ENCODE peak calls at places on chromosomes 4 and X, in six cellular contexts. U is AG04450, D is activated T-cell treated with anti-CD3 and anti-CD28 coated beads for 1 hour, X is SIG-M5, V is stomach, H is AG08395. K is an unnamed sample.

GRCh38 chr4:3531306-3531886 is 826 bp downstream of the LRPAP1 start:
- DNase-seq in U (no peak), D (no peak), X (no peak), V (no peak), H (no peak), K (no peak)

GRCh38 chr4:80462537-80463207 is 127.1 kb downstream of the CFAP299 start:
- DNase-seq in U (no peak), D (no peak), X (no peak), V (no peak), H (no peak), K (no peak)

GRCh38 chrX:133415276-133416105 is at the start of gene GPC4:
- DNase-seq in U (no peak), D (no peak), X (no peak), V (peak; percentile 70), H (peak; percentile 58), K (no peak)

GRCh38 chr4:2007804-2008670 is 737 bp downstream of the NELFA start:
- DNase-seq in U (no peak), D (no peak), X (no peak), V (no peak), H (no peak), K (no peak)

GRCh38 chr4:129822708-129823504 is 727.0 kb downstream of the C4orf33 start:
- DNase-seq in U (no peak), D (no peak), X (no peak), V (no peak), H (no peak), K (no peak)

GRCh38 chrX:18701621-18702361 is 5.7 kb upstream of the PPEF1 start:
- DNase-seq in U (no peak), D (no peak), X (no peak), V (peak; percentile 85), H (no peak), K (no peak)

GRCh38 chrX:71056857-71057256 is 11.3 kb downstream of the SNX12 start:
- DNase-seq in U (no peak), D (no peak), X (no peak), V (no peak), H (peak; percentile 25), K (no peak)

GRCh38 chr4:62913065-62913464 is 1496.2 kb downstream of the TECRL start:
- DNase-seq in U (no peak), D (no peak), X (no peak), V (no peak), H (no peak), K (no peak)

GRCh38 chr4:140004580-140005314 is 149.2 kb downstream of the MAML3 start:
- DNase-seq in U (no peak), D (no peak), X (no peak), V (peak; percentile 49), H (peak; percentile 76), K (peak; percentile 3)

GRCh38 chrX:107610667-107611066 is 17.6 kb upstream of the PRPS1 start:
- DNase-seq in U (no peak), D (no peak), X (no peak), V (no peak), H (no peak), K (no peak)

GRCh38 chrX:30597258-30598012 is 19.9 kb upstream of the TASL start:
- DNase-seq in U (no peak), D (no peak), X (peak; percentile 77), V (no peak), H (no peak), K (no peak)

GRCh38 chrX:74537011-74537390 is 77.4 kb downstream of the RLIM start:
- DNase-seq in U (no peak), D (no peak), X (no peak), V (no peak), H (no peak), K (no peak)

GRCh38 chr4:40681600-40682297 is 52.1 kb upstream of the RBM47 start:
- DNase-seq in U (no peak), D (no peak), X (no peak), V (no peak), H (no peak), K (no peak)

GRCh38 chr4:89193828-89194227 is 82.5 kb downstream of the TIGD2 start:
- DNase-seq in U (no peak), D (no peak), X (no peak), V (no peak), H (no peak), K (no peak)

GRCh38 chrX:110733166-110733565 is 62.5 kb downstream of the CHRDL1 start:
- DNase-seq in U (no peak), D (no peak), X (no peak), V (no peak), H (no peak), K (no peak)

GRCh38 chrX:7215842-7216241 is 67.9 kb upstream of the PUDP start:
- DNase-seq in U (no peak), D (no peak), X (no peak), V (no peak), H (peak; percentile 87), K (no peak)

GRCh38 chr4:154731756-154732155 is 12.0 kb upstream of the LRAT start:
- DNase-seq in U (no peak), D (no peak), X (no peak), V (no peak), H (no peak), K (no peak)

GRCh38 chr4:7399433-7400234 is 35.1 kb downstream of the PSAPL1 start:
- DNase-seq in U (no peak), D (no peak), X (no peak), V (peak; percentile 13), H (no peak), K (no peak)

GRCh38 chrX:69285881-69286545 is 120.8 kb upstream of the PJA1 start:
- DNase-seq in U (no peak), D (peak; percentile 49), X (no peak), V (peak; percentile 67), H (peak; percentile 72), K (no peak)

GRCh38 chrX:154374361-154375155 is at the start of gene FLNA:
- DNase-seq in U (no peak), D (no peak), X (no peak), V (peak; percentile 53), H (no peak), K (no peak)

GRCh38 chrX:49876750-49877149 is 2.5 kb upstream of the USP27X start:
- DNase-seq in U (no peak), D (no peak), X (no peak), V (no peak), H (peak; percentile 41), K (peak; percentile 0)

GRCh38 chr4:53141308-53141707 is 224.6 kb downstream of the SCFD2 start:
- DNase-seq in U (no peak), D (no peak), X (no peak), V (no peak), H (no peak), K (no peak)

GRCh38 chr4:39660045-39660444 is 21.4 kb upstream of the SMIM14 start:
- DNase-seq in U (no peak), D (no peak), X (no peak), V (no peak), H (no peak), K (no peak)

GRCh38 chrX:77743720-77744119 is 42.3 kb downstream of the ATRX start:
- DNase-seq in U (no peak), D (no peak), X (no peak), V (no peak), H (no peak), K (no peak)

GRCh38 chr4:157217708-157218107 is 2.8 kb upstream of the GRIA2 start:
- DNase-seq in U (no peak), D (no peak), X (no peak), V (no peak), H (no peak), K (no peak)

GRCh38 chrX:57367649-57368048 is 81.1 kb downstream of the FAAH2 start:
- DNase-seq in U (no peak), D (no peak), X (no peak), V (no peak), H (no peak), K (no peak)

GRCh38 chr4:121072836-121073362 is 564 bp upstream of the NDNF start:
- DNase-seq in U (no peak), D (no peak), X (no peak), V (no peak), H (no peak), K (no peak)

GRCh38 chrX:69501433-69501832 is 2.7 kb upstream of the NALF2 start:
- DNase-seq in U (no peak), D (no peak), X (no peak), V (peak; percentile 47), H (no peak), K (no peak)

GRCh38 chrX:131235768-131236167 is 53.3 kb downstream of the IGSF1 start:
- DNase-seq in U (no peak), D (no peak), X (no peak), V (no peak), H (no peak), K (no peak)

GRCh38 chrX:16606142-16606720 is 43.7 kb upstream of the S100G start:
- DNase-seq in U (no peak), D (no peak), X (no peak), V (no peak), H (no peak), K (no peak)

GRCh38 chr4:127055349-127055748 is 577.4 kb upstream of the INTU start:
- DNase-seq in U (peak; percentile 16), D (no peak), X (no peak), V (no peak), H (no peak), K (no peak)

GRCh38 chr4:15765910-15766703 is 12.0 kb upstream of the CD38 start:
- DNase-seq in U (no peak), D (peak; percentile 9), X (no peak), V (no peak), H (no peak), K (no peak)

GRCh38 chr4:124203613-124204284 is 508.8 kb downstream of the ANKRD50 start:
- DNase-seq in U (peak; percentile 29), D (no peak), X (no peak), V (no peak), H (peak; percentile 11), K (no peak)

GRCh38 chrX:94633237-94633636 is 959.2 kb downstream of the FAM133A start:
- DNase-seq in U (no peak), D (no peak), X (no peak), V (no peak), H (no peak), K (no peak)

GRCh38 chr4:163484906-163485305 is 9.6 kb upstream of the TMA16 start:
- DNase-seq in U (peak; percentile 11), D (peak; percentile 43), X (no peak), V (peak; percentile 32), H (peak; percentile 12), K (peak; percentile 58)